ENCODE peak calls at places on chromosomes 13 and 19, in ten cellular contexts. M, C, W, N, L, Y, D, J, Z and V are unnamed samples.

GRCh38 chr19:42422576-42423461 is 4.4 kb downstream of the LIPE start:
- DNase-seq in M (peak), C (peak), W (no peak), N (no peak), L (peak), Y (no peak), D (no peak), J (peak), Z (peak), V (no peak)

GRCh38 chr13:73851104-73851503 is 283.1 kb downstream of the KLF12 start:
- DNase-seq in M (no peak), C (no peak), W (no peak), N (no peak), L (no peak), Y (no peak), D (no peak), J (no peak), Z (no peak), V (no peak)

GRCh38 chr13:91576590-91576989 is 178.2 kb downstream of the GPC5 start:
- DNase-seq in M (no peak), C (no peak), W (no peak), N (no peak), L (no peak), Y (no peak), D (no peak), J (no peak), Z (peak), V (no peak)

GRCh38 chr19:8449830-8450229 is 5.1 kb downstream of the HNRNPM start:
- DNase-seq in M (no peak), C (no peak), W (no peak), N (no peak), L (no peak), Y (no peak), D (no peak), J (no peak), Z (no peak), V (no peak)

GRCh38 chr19:4373601-4374441 is 26.5 kb downstream of the SH3GL1 start:
- DNase-seq in M (no peak), C (peak), W (no peak), N (peak), L (no peak), Y (no peak), D (no peak), J (no peak), Z (no peak), V (peak)

GRCh38 chr19:30229524-30230174 is 142.5 kb upstream of the ZNF536 start:
- DNase-seq in M (no peak), C (peak), W (no peak), N (no peak), L (no peak), Y (no peak), D (no peak), J (no peak), Z (peak), V (no peak)

GRCh38 chr19:5194641-5195040 is 146.0 kb downstream of the PTPRS start:
- DNase-seq in M (no peak), C (no peak), W (no peak), N (no peak), L (no peak), Y (no peak), D (no peak), J (no peak), Z (no peak), V (no peak)

GRCh38 chr19:21498651-21499050 is 6.8 kb upstream of the ZNF429 start:
- DNase-seq in M (no peak), C (no peak), W (no peak), N (no peak), L (no peak), Y (no peak), D (no peak), J (no peak), Z (no peak), V (no peak)

GRCh38 chr19:20968092-20968491 is 45.0 kb downstream of the ZNF85 start:
- DNase-seq in M (no peak), C (no peak), W (no peak), N (no peak), L (no peak), Y (no peak), D (no peak), J (no peak), Z (no peak), V (no peak)

GRCh38 chr19:741506-742131 is 9.3 kb upstream of the MISP start:
- DNase-seq in M (no peak), C (no peak), W (peak), N (no peak), L (no peak), Y (no peak), D (no peak), J (no peak), Z (peak), V (no peak)

GRCh38 chr19:12779162-12779993 is 4.0 kb upstream of the HOOK2 start:
- DNase-seq in M (no peak), C (no peak), W (no peak), N (peak), L (no peak), Y (no peak), D (no peak), J (no peak), Z (peak), V (peak)

GRCh38 chr19:3083964-3084363 is 10.2 kb upstream of the GNA11 start:
- DNase-seq in M (no peak), C (no peak), W (no peak), N (no peak), L (no peak), Y (no peak), D (no peak), J (no peak), Z (no peak), V (no peak)

GRCh38 chr13:46278474-46278873 is 66.7 kb downstream of the LRRC63 start:
- DNase-seq in M (no peak), C (no peak), W (no peak), N (no peak), L (no peak), Y (no peak), D (no peak), J (no peak), Z (peak), V (no peak)

GRCh38 chr13:32639502-32640105 is 53.4 kb downstream of the PDS5B start:
- DNase-seq in M (no peak), C (peak), W (peak), N (peak), L (no peak), Y (peak), D (no peak), J (no peak), Z (peak), V (no peak)

GRCh38 chr13:26991508-26992181 is 180.0 kb downstream of the USP12 start:
- DNase-seq in M (no peak), C (peak), W (no peak), N (peak), L (no peak), Y (no peak), D (no peak), J (no peak), Z (no peak), V (no peak)

GRCh38 chr19:4660181-4660791 is 9.9 kb downstream of the MYDGF start:
- DNase-seq in M (no peak), C (no peak), W (peak), N (no peak), L (no peak), Y (no peak), D (no peak), J (no peak), Z (peak), V (no peak)

GRCh38 chr13:26112843-26113242 is 61.0 kb upstream of the SHISA2 start:
- DNase-seq in M (no peak), C (no peak), W (no peak), N (peak), L (no peak), Y (no peak), D (no peak), J (no peak), Z (peak), V (no peak)

GRCh38 chr19:58439576-58440554 is at the start of gene ZNF132:
- DNase-seq in M (peak), C (peak), W (peak), N (peak), L (peak), Y (peak), D (peak), J (peak), Z (peak), V (peak)

GRCh38 chr19:40646564-40647254 is 43.7 kb downstream of the NUMBL start:
- DNase-seq in M (no peak), C (no peak), W (no peak), N (no peak), L (no peak), Y (no peak), D (no peak), J (no peak), Z (no peak), V (no peak)

GRCh38 chr19:30001794-30002193 is 59.8 kb downstream of the URI1 start:
- DNase-seq in M (no peak), C (no peak), W (no peak), N (peak), L (no peak), Y (peak), D (no peak), J (no peak), Z (no peak), V (no peak)

GRCh38 chr13:47000166-47000565 is 103.3 kb upstream of the HTR2A start:
- DNase-seq in M (no peak), C (no peak), W (no peak), N (peak), L (no peak), Y (no peak), D (no peak), J (no peak), Z (no peak), V (no peak)

GRCh38 chr13:95298971-95299627 is 2.2 kb downstream of the ABCC4 start:
- DNase-seq in M (peak), C (no peak), W (no peak), N (peak), L (no peak), Y (peak), D (no peak), J (no peak), Z (no peak), V (no peak)

GRCh38 chr13:79512950-79513349 is 32.0 kb downstream of the NDFIP2 start:
- DNase-seq in M (no peak), C (no peak), W (no peak), N (no peak), L (no peak), Y (no peak), D (no peak), J (no peak), Z (no peak), V (no peak)

GRCh38 chr19:13299838-13300237 is 149.6 kb downstream of the IER2 start:
- DNase-seq in M (no peak), C (no peak), W (no peak), N (no peak), L (no peak), Y (no peak), D (no peak), J (no peak), Z (no peak), V (no peak)

GRCh38 chr13:46124967-46125933 is 20.4 kb upstream of the CPB2 start:
- DNase-seq in M (no peak), C (no peak), W (no peak), N (no peak), L (no peak), Y (no peak), D (no peak), J (no peak), Z (no peak), V (no peak)

GRCh38 chr19:42683917-42684513 is 56.3 kb downstream of the PSG3 start:
- DNase-seq in M (no peak), C (no peak), W (peak), N (peak), L (no peak), Y (peak), D (no peak), J (no peak), Z (peak), V (no peak)

GRCh38 chr13:97275265-97275664 is 53.1 kb downstream of the MBNL2 start:
- DNase-seq in M (no peak), C (no peak), W (no peak), N (peak), L (no peak), Y (peak), D (no peak), J (no peak), Z (no peak), V (no peak)

GRCh38 chr19:54653181-54653809 is 9.5 kb upstream of the LILRB4 start:
- DNase-seq in M (no peak), C (peak), W (peak), N (peak), L (no peak), Y (no peak), D (no peak), J (no peak), Z (peak), V (no peak)

GRCh38 chr19:13172335-13173128 is 22.3 kb downstream of the IER2 start:
- DNase-seq in M (no peak), C (peak), W (peak), N (peak), L (peak), Y (no peak), D (peak), J (peak), Z (no peak), V (peak)

GRCh38 chr13:98452851-98453250 is 124.1 kb downstream of the STK24 start:
- DNase-seq in M (peak), C (no peak), W (no peak), N (no peak), L (no peak), Y (no peak), D (no peak), J (no peak), Z (no peak), V (no peak)

GRCh38 chr19:11324079-11324661 is 15.3 kb downstream of the RAB3D start:
- DNase-seq in M (peak), C (peak), W (no peak), N (peak), L (no peak), Y (peak), D (peak), J (no peak), Z (no peak), V (peak)

GRCh38 chr19:18414504-18415176 is 4.6 kb upstream of the SSBP4 start:
- DNase-seq in M (no peak), C (no peak), W (no peak), N (no peak), L (no peak), Y (no peak), D (no peak), J (no peak), Z (peak), V (peak)

GRCh38 chr19:18461471-18461870 is 23.5 kb upstream of the ISYNA1 start:
- DNase-seq in M (no peak), C (no peak), W (no peak), N (no peak), L (no peak), Y (no peak), D (no peak), J (no peak), Z (no peak), V (peak)